ENCODE peak calls at places on chromosome X, in eight cellular contexts. H is lung; D is CD8-positive, alpha-beta memory T cell; A is breast epithelium; T is tibial artery; B is lower lobe of right lung; G is testis; V is endothelial cell of umbilical vein. P is an unnamed sample.

GRCh38 chrX:37959212-37960021 is 46.9 kb upstream of the SYTL5 start:
- DNase-seq in H (no peak), D (no peak), A (no peak), T (no peak), B (no peak), G (no peak), V (no peak), P (no peak)

GRCh38 chrX:18676470-18676869 is 4.6 kb upstream of the RS1 start:
- DNase-seq in H (no peak), D (no peak), A (no peak), T (no peak), B (no peak), G (peak; percentile 15), V (no peak), P (no peak)

GRCh38 chrX:102832661-102833060 is 104.4 kb upstream of the RAB40AL start:
- DNase-seq in H (no peak), D (no peak), A (no peak), T (no peak), B (no peak), G (no peak), V (no peak), P (no peak)

GRCh38 chrX:46920235-46920634 is 8.0 kb downstream of the JADE3 start:
- DNase-seq in H (no peak), D (no peak), A (no peak), T (no peak), B (no peak), G (no peak), V (no peak), P (no peak)

GRCh38 chrX:48761674-48762471 is at the start of gene GLOD5:
- DNase-seq in H (peak; percentile 70), D (no peak), A (peak; percentile 67), T (no peak), B (peak; percentile 72), G (peak; percentile 28), V (no peak), P (no peak)

GRCh38 chrX:18855919-18856644 is 127.8 kb downstream of the PHKA2 start:
- DNase-seq in H (no peak), D (no peak), A (no peak), T (no peak), B (no peak), G (no peak), V (no peak), P (no peak)

GRCh38 chrX:12372111-12372510 is 233.8 kb downstream of the FRMPD4 start:
- DNase-seq in H (no peak), D (no peak), A (no peak), T (no peak), B (no peak), G (no peak), V (no peak), P (no peak)

GRCh38 chrX:40142417-40142816 is 44.7 kb upstream of the BCOR start:
- DNase-seq in H (no peak), D (no peak), A (no peak), T (no peak), B (no peak), G (no peak), V (no peak), P (no peak)

GRCh38 chrX:152480269-152481212 is 29.4 kb upstream of the GABRA3 start:
- DNase-seq in H (no peak), D (no peak), A (no peak), T (no peak), B (no peak), G (no peak), V (no peak), P (no peak)
- H3K4me3 ChIP-seq in H (no peak overlapping the region), D (no peak overlapping the region), A (no peak overlapping the region), T (no peak overlapping the region), B (no peak overlapping the region), G (no peak overlapping the region), V (no peak overlapping the region), P (no peak overlapping the region)

GRCh38 chrX:23726196-23726595 is 16.9 kb downstream of the ACOT9 start:
- DNase-seq in H (no peak), D (no peak), A (no peak), T (no peak), B (no peak), G (no peak), V (no peak), P (no peak)

DNA sequence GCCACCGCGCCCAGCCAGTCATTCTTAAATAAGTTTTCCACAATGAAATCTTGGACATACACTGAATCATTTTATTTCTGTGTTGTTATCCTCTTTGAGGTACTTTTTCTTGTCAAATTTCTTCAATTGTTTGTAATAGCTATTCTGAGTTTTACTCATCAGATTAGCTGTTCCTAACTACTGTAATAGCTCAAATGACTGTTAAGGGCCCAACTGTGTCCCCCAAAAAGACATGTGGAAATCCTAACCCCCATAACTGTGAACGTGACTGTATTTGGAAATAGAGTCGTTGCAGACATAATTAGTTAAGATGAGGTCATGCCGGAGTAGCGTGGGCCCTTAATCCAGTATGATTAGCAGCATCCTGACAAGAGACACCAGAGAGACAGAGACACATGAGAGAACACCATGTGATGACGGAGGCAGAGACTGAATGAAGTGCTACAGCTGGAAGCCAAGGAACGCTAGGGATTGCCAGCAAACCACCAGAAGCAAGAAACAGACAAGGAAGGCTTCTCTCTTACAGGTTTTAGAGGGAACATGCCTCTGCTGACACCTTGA is 22.9 kb downstream of the ACOT9 start:
- DNase-seq in H (no peak), D (no peak), A (no peak), T (no peak), B (no peak), G (no peak), V (no peak), P (no peak)
- H3K36me3 ChIP-seq in H (peaks cover 13% of the 10 kb centered on the region), D (no peaks in the 10 kb centered on the region), A (no peaks in the 10 kb centered on the region), T (peaks cover 43% of the 10 kb centered on the region), B (peaks cover 75% of the 10 kb centered on the region), G (no peaks in the 10 kb centered on the region), V (no peaks in the 10 kb centered on the region), P (no peaks in the 10 kb centered on the region)

DNA sequence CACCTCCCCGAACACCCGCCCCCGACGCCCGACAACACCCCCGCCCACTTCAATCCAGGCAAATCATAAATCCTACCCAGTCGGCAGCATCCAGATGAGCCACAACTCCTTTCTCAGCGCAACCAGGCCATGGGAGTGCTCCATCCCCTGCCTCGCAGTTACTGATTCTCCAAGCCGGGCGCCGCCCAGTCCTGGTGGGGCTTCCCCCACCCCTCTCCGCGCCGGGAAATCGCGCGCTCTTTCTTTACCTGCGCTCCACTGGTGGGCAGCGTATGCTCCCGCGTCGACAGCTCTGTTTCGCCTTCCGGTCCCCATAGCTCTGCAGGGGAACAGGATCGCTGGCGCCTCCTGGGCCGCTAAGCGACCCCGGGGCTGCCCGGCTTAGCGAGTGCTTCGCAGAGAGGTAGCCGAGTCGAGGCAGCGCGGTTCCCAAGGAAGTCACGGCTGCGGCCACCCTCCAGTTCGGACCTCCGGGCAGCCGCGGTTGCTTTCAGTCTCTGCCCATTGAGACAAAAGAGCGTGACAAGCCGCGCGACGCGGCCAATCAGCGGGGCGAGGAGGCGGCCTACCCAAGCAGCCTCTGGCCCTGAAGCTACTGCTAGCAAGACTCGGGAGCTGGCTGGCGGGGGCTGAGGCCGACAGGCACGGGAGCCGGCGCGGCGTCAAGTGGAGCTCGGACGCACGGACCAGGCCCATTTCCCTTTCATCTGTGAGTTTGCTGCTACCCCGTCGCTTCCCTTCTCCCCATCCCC is 43.7 kb upstream of the TMSB15B start:
- DNase-seq in H (peak; percentile 45), D (peak; percentile 37), A (no peak), T (peak; percentile 83), B (peak; percentile 70), G (peak; percentile 70), V (peak; percentile 76), P (peak; percentile 64)
- H3K4me3 ChIP-seq in H (peak overlapping the region; percentile 52), D (peak overlapping the region; percentile 49), A (peak overlapping the region; percentile 58), T (peak overlapping the region; percentile 64), B (peak overlapping the region; percentile 61), G (peak overlapping the region; percentile 50), V (peak overlapping the region; percentile 40), P (peak overlapping the region; percentile 70)

GRCh38 chrX:41150043-41150442 is 64.8 kb downstream of the USP9X start:
- DNase-seq in H (no peak), D (no peak), A (no peak), T (no peak), B (no peak), G (no peak), V (no peak), P (no peak)
- H3K36me3 ChIP-seq in H (peaks cover 2% of the 10 kb centered on the region), D (peaks cover 29% of the 10 kb centered on the region), A (no peaks in the 10 kb centered on the region), T (peaks cover 61% of the 10 kb centered on the region), B (peaks cover 54% of the 10 kb centered on the region), G (no peaks in the 10 kb centered on the region), V (no peaks in the 10 kb centered on the region), P (peaks cover 16% of the 10 kb centered on the region)